ENCODE peak calls at places on chromosomes 16 and 17, in five cellular contexts. U is CD4-positive, alpha-beta T cell; B is H1; K is mucosa of descending colon; A is MM.1S. C is an unnamed sample.

GRCh38 chr16:48125888-48126287 is 29.9 kb downstream of the ABCC12 start:
- DNase-seq in K (no peak), B (no peak), U (no peak), A (no peak), C (no peak)

GRCh38 chr17:76538941-76539340 is 903 bp upstream of the PRCD start:
- DNase-seq in A (no peak), K (peak), B (no peak), U (no peak), C (no peak)

GRCh38 chr17:69434164-69434579 is 19.7 kb downstream of the MAP2K6 start:
- DNase-seq in K (no peak), B (no peak), A (no peak), U (no peak), C (no peak)

GRCh38 chr16:30457743-30458560 is 12.3 kb upstream of the SEPHS2 start:
- DNase-seq in U (no peak), K (no peak), B (no peak), A (no peak), C (no peak)

GRCh38 chr16:64964126-64964540 is 157.7 kb downstream of the CDH11 start:
- DNase-seq in B (no peak), A (no peak), K (no peak), U (no peak), C (no peak)

GRCh38 chr17:21275579-21276339 is 8.8 kb upstream of the MAP2K3 start:
- DNase-seq in K (peak), U (peak), B (no peak), A (peak), C (peak)

GRCh38 chr16:17224859-17225258 is 245.9 kb downstream of the XYLT1 start:
- DNase-seq in B (no peak), K (no peak), A (no peak), U (no peak), C (no peak)

GRCh38 chr16:19696312-19696711 is 21.7 kb downstream of the KNOP1 start:
- DNase-seq in K (peak), U (peak), B (no peak), A (no peak), C (peak)

GRCh38 chr17:32157225-32157624 is 14.9 kb downstream of the RHOT1 start:
- DNase-seq in U (no peak), B (no peak), A (no peak), K (no peak), C (no peak)

GRCh38 chr17:73506470-73507435 is 137.5 kb downstream of the SDK2 start:
- DNase-seq in A (no peak), U (no peak), K (no peak), B (no peak), C (no peak)

GRCh38 chr16:30896203-30896889 is at the start of gene CTF1:
- DNase-seq in U (no peak), K (peak), A (no peak), B (no peak), C (no peak)

GRCh38 chr16:48576927-48577326 is 33.1 kb downstream of the N4BP1 start:
- DNase-seq in K (no peak), A (no peak), U (no peak), B (no peak), C (no peak)

GRCh38 chr17:37643829-37644228 is 583 bp upstream of the DDX52 start:
- DNase-seq in B (no peak), A (no peak), K (no peak), U (no peak), C (no peak)

GRCh38 chr16:49463529-49463928 is 89.9 kb downstream of the C16orf78 start:
- DNase-seq in U (peak), A (peak), K (no peak), B (no peak), C (no peak)

GRCh38 chr17:77266891-77267341 is 126.1 kb downstream of the SEC14L1 start:
- DNase-seq in B (no peak), U (no peak), A (no peak), K (no peak), C (no peak)

GRCh38 chr16:12124742-12125141 is 148.2 kb downstream of the SNX29 start:
- DNase-seq in B (no peak), U (no peak), K (no peak), A (no peak), C (no peak)

GRCh38 chr17:43309505-43310329 is 75.9 kb upstream of the RNU2-1 start:
- DNase-seq in A (no peak), B (no peak), U (no peak), K (no peak), C (no peak)

GRCh38 chr16:1100084-1100800 is 4.2 kb upstream of the C1QTNF8 start:
- DNase-seq in K (no peak), B (no peak), A (no peak), U (no peak), C (no peak)

GRCh38 chr17:79829004-79829403 is 10.2 kb downstream of the CBX4 start:
- DNase-seq in K (no peak), U (no peak), A (no peak), B (no peak), C (no peak)

GRCh38 chr16:9125658-9126492 is 34.4 kb downstream of the HAPSTR1 start:
- DNase-seq in K (no peak), B (no peak), A (no peak), U (no peak), C (no peak)

GRCh38 chr17:946510-947236 is 32.9 kb downstream of the NXN start:
- DNase-seq in A (no peak), U (no peak), B (no peak), K (no peak), C (no peak)

DNA sequence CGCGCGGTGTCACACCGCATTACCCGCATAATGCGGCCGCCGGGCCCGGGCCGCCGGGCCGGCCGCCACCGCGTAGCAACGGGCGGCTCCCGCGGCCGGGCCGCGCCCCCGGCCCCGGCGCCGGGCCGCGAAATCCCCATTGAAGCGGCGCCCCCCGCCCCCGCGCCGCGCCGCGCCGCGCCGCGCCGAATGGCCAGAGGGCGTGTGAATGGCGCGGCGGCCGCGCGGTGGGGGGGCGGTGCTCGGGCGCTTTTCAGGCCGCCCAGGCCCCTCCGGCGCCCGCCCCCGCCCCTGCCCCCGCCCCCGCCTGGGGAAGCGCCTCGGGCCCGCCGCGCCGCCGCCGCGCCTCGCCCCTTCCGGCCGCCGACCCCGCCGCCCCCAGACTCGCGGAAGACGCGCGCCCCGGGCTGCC is 46.9 kb downstream of the WNT3 start:
- DNase-seq in U (no peak), B (no peak), K (no peak), A (no peak), C (no peak)
- TF ChIP-seq CTCF in U (no peak), B (no peak), K (no peak), A (no peak), C (no peak)

GRCh38 chr16:10834130-10834529 is 15.5 kb upstream of the TVP23A start:
- DNase-seq in K (no peak), B (no peak), A (no peak), U (no peak), C (no peak)

GRCh38 chr16:10834766-10835165 is 16.2 kb upstream of the TVP23A start:
- DNase-seq in U (no peak), K (no peak), A (no peak), B (no peak), C (no peak)

GRCh38 chr16:10833271-10833670 is 14.7 kb upstream of the TVP23A start:
- DNase-seq in K (no peak), U (no peak), A (no peak), B (no peak), C (no peak)

GRCh38 chr16:10835281-10835931 is 16.8 kb upstream of the TVP23A start:
- DNase-seq in K (no peak), U (no peak), A (no peak), B (no peak), C (no peak)

GRCh38 chr16:10831899-10832886 is 13.6 kb upstream of the TVP23A start:
- DNase-seq in A (no peak), U (no peak), B (no peak), K (no peak), C (no peak)
- TF ChIP-seq CTCF in A (no peak), U (no peak), B (no peak), K (no peak), C (no peak)

DNA sequence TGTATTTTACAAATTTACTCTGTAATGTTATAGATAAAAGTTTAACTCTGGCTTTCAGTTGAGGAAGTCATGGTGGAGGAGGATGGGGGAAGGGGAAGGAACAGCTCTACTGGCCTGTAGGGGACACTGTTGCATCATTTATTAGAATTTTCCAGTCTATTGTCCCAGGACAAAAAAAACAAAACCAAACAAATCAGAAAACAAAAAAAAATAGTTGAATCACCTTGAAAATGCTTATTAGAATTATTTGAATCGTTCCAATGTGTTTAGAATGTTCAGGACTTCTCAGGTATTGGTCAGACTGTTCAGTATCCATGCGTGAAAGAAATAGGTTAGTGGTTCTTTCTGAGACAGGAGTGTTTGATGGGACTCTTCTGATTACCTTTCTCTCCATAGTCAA is 242.0 kb downstream of the FTO start:
- DNase-seq in K (no peak), A (no peak), B (no peak), U (no peak), C (no peak)
- TF ChIP-seq CTCF in K (peak), A (peak), B (peak), U (peak), C (no peak)

DNA sequence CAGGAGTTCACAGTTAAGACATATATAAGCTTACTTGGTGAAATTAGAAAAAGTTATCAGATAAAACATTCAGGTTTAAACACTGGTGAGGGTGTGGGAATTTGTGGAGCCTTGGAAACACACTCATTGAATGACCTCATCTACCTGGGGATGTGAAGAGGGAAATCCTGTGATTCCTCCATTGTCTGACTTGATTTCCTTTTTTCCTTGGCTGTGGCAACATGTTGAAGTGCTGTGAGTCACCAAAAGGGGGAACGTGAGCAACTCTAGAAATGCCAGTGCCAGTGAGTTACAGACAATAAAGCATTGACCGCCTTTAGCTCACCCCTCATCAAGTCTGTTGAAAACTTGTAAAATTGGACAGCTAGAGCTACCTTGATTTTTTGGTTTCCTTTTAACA is 1.8 kb downstream of the HMOX2 start:
- DNase-seq in U (no peak), K (no peak), B (no peak), A (no peak), C (no peak)
- TF ChIP-seq CTCF in U (no peak), K (no peak), B (peak), A (no peak), C (no peak)

DNA sequence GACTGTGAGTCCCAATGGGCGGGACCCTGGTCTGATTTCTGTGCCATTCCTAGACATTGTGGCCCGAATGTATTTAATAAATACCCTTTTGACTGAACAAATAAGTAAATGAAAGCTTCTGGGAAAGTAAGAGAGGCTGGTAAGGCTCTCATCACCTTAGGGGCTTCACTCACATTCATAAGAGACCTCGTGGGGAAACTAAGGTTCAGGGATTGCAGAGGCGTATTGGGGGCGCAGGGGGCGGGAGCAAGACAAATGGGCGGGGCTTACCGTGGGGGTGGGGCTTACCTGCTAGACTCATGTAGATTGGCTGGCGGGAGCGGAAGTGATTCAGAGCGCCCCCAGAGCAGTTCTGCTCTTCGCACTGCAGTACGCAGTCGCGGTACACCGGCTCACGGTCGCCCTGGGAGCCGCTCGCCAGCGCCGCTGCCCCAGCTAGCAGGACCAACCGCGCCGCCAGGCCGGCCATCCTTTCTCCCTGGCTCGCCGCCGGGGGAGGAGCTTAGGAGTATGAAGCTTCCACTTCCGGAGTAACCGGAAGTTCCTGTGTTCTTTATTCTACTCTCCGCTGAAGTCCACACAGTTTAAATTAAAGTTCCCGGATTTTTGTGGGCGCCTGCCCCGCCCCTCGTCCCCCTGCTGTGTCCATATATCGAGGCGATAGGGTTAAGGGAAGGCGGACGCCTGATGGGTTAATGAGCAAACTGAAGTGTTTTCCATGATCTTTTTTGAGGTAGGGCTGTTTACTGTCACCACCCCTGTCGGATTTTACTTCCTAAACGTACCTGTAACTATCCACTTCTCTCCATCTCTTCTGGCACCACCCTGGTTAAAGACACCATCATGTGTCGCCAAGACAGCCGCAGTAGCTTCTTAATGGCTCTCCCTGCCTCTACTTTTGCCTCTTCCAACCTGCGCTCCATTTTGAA is at the start of gene PGAP3:
- DNase-seq in K (peak), B (peak), U (peak), A (peak), C (peak)
- TF ChIP-seq CTCF in K (no peak), B (no peak), U (no peak), A (no peak), C (no peak)

GRCh38 chr17:44745301-44745700 is 13.5 kb upstream of the ADAM11 start:
- DNase-seq in U (no peak), K (no peak), B (no peak), A (no peak), C (no peak)
- TF ChIP-seq CTCF in U (no peak), K (no peak), B (peak), A (no peak), C (no peak)

GRCh38 chr17:19318611-19319010 is 43.9 kb downstream of the B9D1 start:
- DNase-seq in A (no peak), K (no peak), U (no peak), B (no peak), C (no peak)

GRCh38 chr17:19315104-19315503 is 47.4 kb downstream of the B9D1 start:
- DNase-seq in U (no peak), B (no peak), A (no peak), K (no peak), C (no peak)

GRCh38 chr17:19319771-19320505 is 42.6 kb downstream of the B9D1 start:
- DNase-seq in U (no peak), K (no peak), B (no peak), A (no peak), C (no peak)

GRCh38 chr17:19316756-19317358 is 45.7 kb downstream of the B9D1 start:
- DNase-seq in K (no peak), U (no peak), B (no peak), A (no peak), C (no peak)

GRCh38 chr17:19317359-19318095 is 45.0 kb downstream of the B9D1 start:
- DNase-seq in B (peak), K (peak), U (no peak), A (peak), C (peak)
- TF ChIP-seq CTCF in B (peak), K (peak), U (no peak), A (peak), C (no peak)

GRCh38 chr17:81302861-81303326 is 7.8 kb upstream of the SLC38A10 start:
- DNase-seq in B (no peak), A (no peak), U (no peak), K (no peak), C (no peak)
- TF ChIP-seq CTCF in B (no peak), A (no peak), U (no peak), K (no peak), C (no peak)

C was measured in omental fat pad.